ENCODE peak calls at places on chromosomes 1 and 21, in seven cellular contexts. One of them, this sample, is unnamed.

GRCh38 chr1:202577381-202577780 is 132.9 kb downstream of the SYT2 start:
- DNase-seq in GM23338: peak
- DNase-seq in transverse colon: no peak
- DNase-seq in heart left ventricle: no peak
- DNase-seq in K562: peak
- DNase-seq in choroid plexus epithelial cell: peak
- DNase-seq in endodermal cell: no peak
- DNase-seq in this sample: peak

GRCh38 chr1:241114699-241115233 is 242.2 kb downstream of the RGS7 start:
- DNase-seq in GM23338: no peak
- DNase-seq in transverse colon: no peak
- DNase-seq in heart left ventricle: no peak
- DNase-seq in K562: no peak
- DNase-seq in choroid plexus epithelial cell: no peak
- DNase-seq in endodermal cell: no peak
- DNase-seq in this sample: no peak

GRCh38 chr1:221908573-221908972 is 166.7 kb upstream of the DUSP10 start:
- DNase-seq in GM23338: no peak
- DNase-seq in transverse colon: no peak
- DNase-seq in heart left ventricle: no peak
- DNase-seq in K562: no peak
- DNase-seq in choroid plexus epithelial cell: no peak
- DNase-seq in endodermal cell: no peak
- DNase-seq in this sample: no peak

GRCh38 chr1:89780721-89781120 is 40.1 kb upstream of the LRRC8D start:
- DNase-seq in GM23338: peak
- DNase-seq in transverse colon: no peak
- DNase-seq in heart left ventricle: no peak
- DNase-seq in K562: no peak
- DNase-seq in choroid plexus epithelial cell: peak
- DNase-seq in endodermal cell: no peak
- DNase-seq in this sample: peak

GRCh38 chr21:26169061-26169610 is 1.4 kb downstream of the APP start:
- DNase-seq in GM23338: peak
- DNase-seq in transverse colon: peak
- DNase-seq in heart left ventricle: peak
- DNase-seq in K562: no peak
- DNase-seq in choroid plexus epithelial cell: peak
- DNase-seq in endodermal cell: peak
- DNase-seq in this sample: peak

GRCh38 chr1:97538113-97538512 is 382.7 kb downstream of the DPYD start:
- DNase-seq in GM23338: no peak
- DNase-seq in transverse colon: no peak
- DNase-seq in heart left ventricle: no peak
- DNase-seq in K562: no peak
- DNase-seq in choroid plexus epithelial cell: no peak
- DNase-seq in endodermal cell: no peak
- DNase-seq in this sample: no peak

GRCh38 chr1:81699234-81699633 is 101.5 kb upstream of the ADGRL2 start:
- DNase-seq in GM23338: peak
- DNase-seq in transverse colon: no peak
- DNase-seq in heart left ventricle: no peak
- DNase-seq in K562: no peak
- DNase-seq in choroid plexus epithelial cell: peak
- DNase-seq in endodermal cell: peak
- DNase-seq in this sample: peak

GRCh38 chr1:225999912-226000337 is 782 bp upstream of the SDE2 start:
- DNase-seq in GM23338: no peak
- DNase-seq in transverse colon: no peak
- DNase-seq in heart left ventricle: no peak
- DNase-seq in K562: no peak
- DNase-seq in choroid plexus epithelial cell: peak
- DNase-seq in endodermal cell: no peak
- DNase-seq in this sample: peak

GRCh38 chr1:8202182-8202905 is 115.6 kb upstream of the SLC45A1 start:
- DNase-seq in GM23338: peak
- DNase-seq in transverse colon: peak
- DNase-seq in heart left ventricle: peak
- DNase-seq in K562: peak
- DNase-seq in choroid plexus epithelial cell: peak
- DNase-seq in endodermal cell: no peak
- DNase-seq in this sample: peak

GRCh38 chr21:16579538-16579937 is 849.8 kb downstream of the USP25 start:
- DNase-seq in GM23338: no peak
- DNase-seq in transverse colon: no peak
- DNase-seq in heart left ventricle: peak
- DNase-seq in K562: no peak
- DNase-seq in choroid plexus epithelial cell: peak
- DNase-seq in endodermal cell: no peak
- DNase-seq in this sample: peak

GRCh38 chr1:182962554-182963115 is 9.7 kb upstream of the SHCBP1L start:
- DNase-seq in GM23338: peak
- DNase-seq in transverse colon: peak
- DNase-seq in heart left ventricle: peak
- DNase-seq in K562: peak
- DNase-seq in choroid plexus epithelial cell: peak
- DNase-seq in endodermal cell: peak
- DNase-seq in this sample: peak

GRCh38 chr21:42080788-42081083 is 9.6 kb downstream of the UMODL1 start:
- DNase-seq in GM23338: no peak
- DNase-seq in transverse colon: no peak
- DNase-seq in heart left ventricle: no peak
- DNase-seq in K562: no peak
- DNase-seq in choroid plexus epithelial cell: peak
- DNase-seq in endodermal cell: no peak
- DNase-seq in this sample: peak

GRCh38 chr21:31347435-31348032 is 3.5 kb upstream of the TIAM1 start:
- DNase-seq in GM23338: peak
- DNase-seq in transverse colon: no peak
- DNase-seq in heart left ventricle: no peak
- DNase-seq in K562: peak
- DNase-seq in choroid plexus epithelial cell: peak
- DNase-seq in endodermal cell: no peak
- DNase-seq in this sample: peak

GRCh38 chr1:103190746-103191145 is 82.4 kb upstream of the COL11A1 start:
- DNase-seq in GM23338: no peak
- DNase-seq in transverse colon: no peak
- DNase-seq in heart left ventricle: no peak
- DNase-seq in K562: no peak
- DNase-seq in choroid plexus epithelial cell: no peak
- DNase-seq in endodermal cell: no peak
- DNase-seq in this sample: peak

GRCh38 chr1:150973826-150974579 is 632 bp downstream of the CERS2 start:
- DNase-seq in GM23338: peak
- DNase-seq in transverse colon: peak
- DNase-seq in heart left ventricle: peak
- DNase-seq in K562: peak
- DNase-seq in choroid plexus epithelial cell: peak
- DNase-seq in endodermal cell: peak
- DNase-seq in this sample: no peak

DNA sequence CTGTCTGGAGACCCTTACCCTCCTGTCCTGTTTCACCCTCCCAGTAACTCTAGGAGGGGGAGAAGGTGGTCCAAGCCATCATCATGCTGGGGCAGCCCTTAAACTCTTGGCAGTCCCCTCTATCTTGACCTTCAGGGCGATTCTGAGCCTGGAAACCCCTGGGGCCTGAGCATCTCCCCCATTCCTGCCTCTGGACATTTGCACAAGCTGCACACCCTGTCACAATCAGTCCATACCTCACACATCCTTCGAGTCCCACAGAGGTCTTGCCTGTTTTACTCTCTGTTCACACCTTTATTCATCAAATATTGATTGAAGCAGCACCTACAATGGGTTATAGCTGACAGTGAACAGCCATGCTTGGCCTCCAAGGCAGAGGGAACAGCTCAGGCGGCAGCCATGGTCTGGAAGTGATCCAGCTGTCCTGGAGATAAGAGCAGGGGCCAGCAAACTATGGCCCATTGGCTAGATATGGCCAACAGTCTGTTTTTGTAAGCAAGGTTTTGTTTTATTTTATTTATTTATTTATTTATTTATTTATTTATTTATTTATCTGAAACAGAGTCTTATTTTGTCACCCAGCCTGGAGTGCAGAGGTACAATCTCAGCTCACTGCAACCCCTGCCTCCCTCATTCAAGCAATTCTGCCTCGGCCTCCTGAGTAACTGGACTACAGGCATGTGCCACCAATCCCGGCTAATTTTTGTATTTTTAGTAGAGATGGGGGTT is 7.1 kb upstream of the FAM131C start:
- DNase-seq in GM23338: no peak
- DNase-seq in transverse colon: no peak
- DNase-seq in heart left ventricle: no peak
- DNase-seq in K562: no peak
- DNase-seq in choroid plexus epithelial cell: no peak
- DNase-seq in endodermal cell: no peak
- DNase-seq in this sample: no peak
- TF ChIP-seq CTCF in GM23338: no peak
- TF ChIP-seq CTCF in transverse colon: no peak
- TF ChIP-seq CTCF in heart left ventricle: no peak
- TF ChIP-seq CTCF in K562: no peak
- TF ChIP-seq CTCF in choroid plexus epithelial cell: no peak
- TF ChIP-seq CTCF in endodermal cell: no peak
- TF ChIP-seq CTCF in this sample: no peak

DNA sequence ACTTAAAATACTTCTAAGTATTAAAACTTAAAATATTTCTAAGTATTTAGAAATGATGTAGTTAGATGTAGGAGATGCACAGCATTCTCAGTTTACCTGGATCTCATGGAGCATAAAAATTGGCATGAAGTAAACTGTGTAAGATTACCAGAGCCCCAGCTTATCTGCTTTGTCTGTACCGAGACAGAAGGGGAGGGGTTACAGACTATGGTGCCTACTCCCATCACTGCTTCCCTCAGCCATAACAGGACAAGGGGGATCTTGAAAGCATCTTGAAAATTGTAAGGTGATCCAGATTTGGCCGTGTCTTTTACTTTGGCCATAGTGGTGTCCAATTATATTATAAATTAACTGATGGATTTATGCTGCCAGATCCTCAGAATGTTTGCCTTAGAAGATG is 18.8 kb downstream of the NRDC start:
- DNase-seq in GM23338: no peak
- DNase-seq in transverse colon: no peak
- DNase-seq in heart left ventricle: no peak
- DNase-seq in K562: no peak
- DNase-seq in choroid plexus epithelial cell: no peak
- DNase-seq in endodermal cell: no peak
- DNase-seq in this sample: no peak
- H3K4me3 ChIP-seq in GM23338: peak
- H3K4me3 ChIP-seq in transverse colon: no peak
- H3K4me3 ChIP-seq in heart left ventricle: no peak
- H3K4me3 ChIP-seq in K562: no peak
- H3K4me3 ChIP-seq in choroid plexus epithelial cell: no peak
- H3K4me3 ChIP-seq in endodermal cell: no peak
- H3K4me3 ChIP-seq in this sample: no peak

DNA sequence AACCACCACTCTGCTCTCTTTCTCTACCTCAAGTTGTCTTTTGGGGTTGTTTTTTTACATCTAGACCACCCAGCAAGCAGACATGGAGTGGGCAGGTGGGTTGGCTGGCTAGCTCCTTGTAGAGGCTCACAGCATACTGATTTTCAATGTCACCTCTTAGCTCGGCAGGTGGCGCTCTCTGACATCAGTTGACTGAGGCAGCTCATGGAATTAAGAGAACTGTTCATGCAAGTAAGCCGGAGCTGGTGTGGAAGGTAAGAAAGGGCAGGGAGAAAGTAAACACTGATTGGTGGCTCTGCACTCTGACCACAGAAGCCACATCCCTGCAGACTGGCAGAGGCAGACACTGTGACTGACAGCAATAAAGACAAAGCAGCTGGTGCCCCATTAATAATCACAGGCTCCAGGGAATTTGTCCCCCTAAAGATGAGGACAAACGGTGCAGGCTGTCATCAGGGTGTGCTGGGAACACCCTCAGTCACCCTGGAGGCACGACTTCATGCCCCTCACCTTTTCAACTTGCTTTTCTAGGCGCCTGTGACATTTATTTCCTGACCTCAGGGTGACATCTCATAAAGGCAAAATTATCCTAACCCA is 226.8 kb downstream of the LMX1A start:
- DNase-seq in GM23338: peak
- DNase-seq in transverse colon: peak
- DNase-seq in heart left ventricle: peak
- DNase-seq in K562: peak
- DNase-seq in choroid plexus epithelial cell: peak
- DNase-seq in endodermal cell: peak
- DNase-seq in this sample: peak
- TF ChIP-seq CTCF in GM23338: peak
- TF ChIP-seq CTCF in transverse colon: peak
- TF ChIP-seq CTCF in heart left ventricle: peak
- TF ChIP-seq CTCF in K562: peak
- TF ChIP-seq CTCF in choroid plexus epithelial cell: peak
- TF ChIP-seq CTCF in endodermal cell: peak
- TF ChIP-seq CTCF in this sample: peak

DNA sequence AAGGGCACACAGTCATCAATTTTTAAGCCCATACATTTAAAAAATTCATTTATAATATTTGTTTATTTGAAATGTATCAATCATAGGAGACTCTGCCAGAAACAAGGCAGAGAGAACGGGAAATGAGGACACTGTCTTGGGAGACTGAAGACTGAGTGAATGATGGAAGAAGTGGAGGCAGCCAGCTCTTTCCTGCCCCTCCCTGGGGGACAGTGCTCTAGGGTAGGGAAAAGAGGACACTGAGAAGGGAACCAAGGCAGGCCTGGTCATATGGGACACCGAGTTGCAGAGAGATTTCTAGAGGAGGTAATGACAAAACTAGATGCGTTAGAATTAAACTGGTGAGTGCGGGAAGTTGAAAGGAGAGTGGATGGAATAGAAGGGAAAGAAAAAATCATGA is 31.6 kb downstream of the EEIG2 start:
- DNase-seq in GM23338: no peak
- DNase-seq in transverse colon: no peak
- DNase-seq in heart left ventricle: peak
- DNase-seq in K562: no peak
- DNase-seq in choroid plexus epithelial cell: no peak
- DNase-seq in endodermal cell: no peak
- DNase-seq in this sample: no peak
- H3K4me3 ChIP-seq in GM23338: no peak
- H3K4me3 ChIP-seq in transverse colon: no peak
- H3K4me3 ChIP-seq in heart left ventricle: no peak
- H3K4me3 ChIP-seq in K562: no peak
- H3K4me3 ChIP-seq in choroid plexus epithelial cell: no peak
- H3K4me3 ChIP-seq in endodermal cell: no peak
- H3K4me3 ChIP-seq in this sample: no peak

DNA sequence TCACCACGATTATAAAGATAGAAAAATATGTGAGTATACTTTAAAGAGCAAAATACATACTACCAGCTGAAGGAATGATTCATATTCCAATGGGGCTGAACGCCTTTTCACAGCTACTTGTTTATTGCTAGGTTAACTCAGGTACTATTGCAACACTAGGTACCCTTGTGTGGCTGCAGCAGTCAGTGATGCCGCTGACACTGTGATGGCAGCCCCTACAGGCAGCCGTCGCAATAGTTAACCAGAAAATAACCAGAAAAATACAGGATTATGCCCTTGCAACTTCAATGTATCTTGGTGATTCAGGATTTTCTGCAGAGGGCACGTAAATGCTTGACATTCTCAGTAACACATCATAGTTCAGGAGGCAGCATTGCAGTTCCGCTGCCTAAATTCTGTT is 1.6 kb upstream of the MARK1 start:
- DNase-seq in GM23338: peak
- DNase-seq in transverse colon: no peak
- DNase-seq in heart left ventricle: no peak
- DNase-seq in K562: no peak
- DNase-seq in choroid plexus epithelial cell: no peak
- DNase-seq in endodermal cell: peak
- DNase-seq in this sample: no peak
- TF ChIP-seq CTCF in GM23338: peak
- TF ChIP-seq CTCF in transverse colon: no peak
- TF ChIP-seq CTCF in heart left ventricle: no peak
- TF ChIP-seq CTCF in K562: no peak
- TF ChIP-seq CTCF in choroid plexus epithelial cell: peak
- TF ChIP-seq CTCF in endodermal cell: peak
- TF ChIP-seq CTCF in this sample: no peak

This sample was measured in foreskin fibroblast.